ENCODE peak calls at places on chromosomes 5 and 9, in eight cellular contexts. S is osteoblast, K is left ventricle myocardium inferior, H is AG04450, Z is psoas muscle, L is bronchial epithelial cell, B is OCI-LY7, F is AG10803. J is an unnamed sample.
A peak's percentile ranks its signal among the peaks of the same experiment; 100 is the strongest.

GRCh38 chr5:151591144-151591819 is at the start of gene FAT2:
- DNase-seq in Z (no peak), H (no peak), S (no peak), L (peak; percentile 75), K (no peak), F (no peak), B (no peak), J (no peak)

GRCh38 chr9:129320575-129321311 is 142.7 kb upstream of the IER5L start:
- DNase-seq in K (peak; percentile 65), L (peak; percentile 65), B (no peak), Z (peak; percentile 58), S (peak; percentile 98), H (peak; percentile 58), F (peak; percentile 88), J (peak; percentile 92)

GRCh38 chr9:36503172-36504153 is 69.2 kb upstream of the MELK start:
- DNase-seq in L (peak; percentile 5), B (no peak), K (no peak), S (no peak), H (no peak), F (no peak), Z (no peak), J (no peak)

GRCh38 chr5:67089200-67089725 is 107.3 kb downstream of the CD180 start:
- DNase-seq in H (peak; percentile 8), Z (peak; percentile 13), F (peak; percentile 36), L (peak; percentile 84), S (peak; percentile 63), K (no peak), B (no peak), J (peak; percentile 39)

GRCh38 chr5:55904152-55904551 is 53.0 kb downstream of the IL31RA start:
- DNase-seq in S (peak; percentile 71), L (no peak), B (no peak), H (no peak), K (peak; percentile 41), F (peak; percentile 47), Z (peak; percentile 35), J (no peak)

GRCh38 chr9:70049672-70050271 is 6.1 kb downstream of the MAMDC2 start:
- DNase-seq in S (peak; percentile 88), B (no peak), F (peak; percentile 67), H (no peak), L (no peak), Z (peak; percentile 82), K (peak; percentile 83), J (peak; percentile 73)

GRCh38 chr9:123689701-123690428 is 240.1 kb downstream of the DENND1A start:
- DNase-seq in Z (no peak), L (peak; percentile 51), K (no peak), H (no peak), B (no peak), F (no peak), S (no peak), J (no peak)

GRCh38 chr9:30289435-30289834 is 2095.0 kb upstream of the ACO1 start:
- DNase-seq in B (no peak), K (no peak), H (no peak), L (no peak), Z (no peak), F (no peak), S (no peak), J (no peak)

GRCh38 chr9:128091144-128091543 is 23.1 kb downstream of the SLC25A25 start:
- DNase-seq in L (no peak), F (peak; percentile 94), S (peak; percentile 96), H (peak; percentile 85), K (peak; percentile 64), Z (peak; percentile 79), B (no peak), J (peak; percentile 91)

GRCh38 chr5:124888622-124889521 is 142.4 kb upstream of the ZNF608 start:
- DNase-seq in B (no peak), Z (no peak), L (no peak), F (no peak), S (no peak), K (no peak), H (no peak), J (no peak)

GRCh38 chr5:176844706-176845391 is 34.5 kb downstream of the UNC5A start:
- DNase-seq in H (no peak), B (no peak), K (no peak), L (no peak), S (no peak), F (peak; percentile 21), Z (no peak), J (no peak)

DNA sequence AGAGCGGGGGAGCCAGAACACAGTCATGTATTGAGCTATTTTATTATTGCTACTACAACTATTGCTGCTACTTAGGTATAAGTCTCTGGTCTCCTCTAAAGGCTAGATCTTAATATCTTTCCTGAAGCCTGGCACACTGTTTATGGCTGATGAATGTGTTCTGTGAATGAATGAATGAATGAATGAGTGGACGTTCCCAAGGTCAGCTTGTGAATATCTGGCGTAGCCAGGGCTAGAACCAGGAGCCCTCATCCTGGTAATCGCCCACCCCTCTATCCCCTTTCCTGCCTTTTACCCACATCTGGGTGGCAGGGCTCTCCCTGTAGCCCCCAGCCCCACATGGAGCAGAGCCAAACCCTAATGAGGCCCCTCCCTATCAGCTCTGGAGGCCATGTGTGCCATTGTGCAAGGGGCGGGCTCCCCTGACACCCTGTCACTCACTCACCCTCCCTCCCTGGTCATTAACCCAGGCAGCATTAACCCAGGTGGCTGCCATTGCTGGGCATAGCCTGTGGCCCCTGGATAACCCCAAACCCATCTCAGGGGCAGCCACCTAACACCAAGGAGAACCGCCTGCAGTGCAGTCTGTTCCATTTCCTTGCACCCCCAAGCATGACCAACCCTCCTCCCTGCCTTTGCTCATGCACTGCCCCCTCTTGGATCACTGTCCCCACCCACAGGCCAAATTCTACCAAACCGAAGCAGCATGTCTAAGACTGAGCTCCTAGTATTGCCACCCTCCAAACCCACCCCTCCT is 2.0 kb upstream of the AKNA start:
- DNase-seq in B (peak; percentile 65), L (no peak), Z (no peak), H (no peak), S (no peak), K (no peak), F (no peak), J (no peak)
- TF ChIP-seq CTCF in B (peak; percentile 73), L (no peak), Z (no peak), H (no peak), S (no peak), K (no peak), F (no peak), J (no peak)

GRCh38 chr5:77639624-77640023 is 1.1 kb upstream of the OTP start:
- DNase-seq in H (no peak), Z (no peak), L (no peak), K (no peak), F (no peak), S (no peak), B (no peak), J (no peak)

GRCh38 chr5:77637170-77638074 is 1.1 kb downstream of the OTP start:
- DNase-seq in S (peak; percentile 62), Z (no peak), L (no peak), B (no peak), H (no peak), F (no peak), K (no peak), J (no peak)

GRCh38 chr5:77638763-77639451 is 394 bp upstream of the OTP start:
- DNase-seq in S (peak; percentile 66), F (no peak), B (no peak), K (no peak), L (no peak), Z (no peak), H (no peak), J (no peak)

GRCh38 chr5:77636423-77637169 is 1.9 kb downstream of the OTP start:
- DNase-seq in K (no peak), H (no peak), F (no peak), B (no peak), S (peak; percentile 53), Z (no peak), L (no peak), J (no peak)

DNA sequence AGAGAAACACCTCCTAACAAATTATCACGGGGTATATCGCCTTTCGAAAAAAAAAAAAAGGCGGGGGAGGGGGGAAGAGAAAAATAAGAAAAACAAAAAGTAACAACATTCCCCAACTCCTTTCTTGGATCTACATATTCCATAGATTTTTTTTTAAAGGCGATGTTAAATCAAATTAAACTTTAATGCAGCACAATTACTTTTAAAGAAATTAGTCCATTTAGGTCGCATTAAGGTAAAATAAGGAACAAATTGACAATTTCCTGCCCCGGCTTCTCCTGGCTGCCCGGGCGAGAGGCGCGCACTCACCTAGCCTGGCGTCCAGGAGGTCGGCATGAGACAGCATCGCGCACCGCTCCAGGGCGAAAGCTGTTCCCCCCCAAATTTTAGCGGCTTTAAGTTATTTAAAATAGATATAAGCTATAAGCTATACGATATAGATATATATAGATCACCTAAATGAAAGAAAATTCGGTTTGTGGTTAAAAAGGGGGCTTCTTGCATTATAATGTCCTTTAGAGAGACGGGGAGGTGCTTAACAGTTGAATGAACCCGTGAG is at the start of gene OTP:
- DNase-seq in L (no peak), K (no peak), Z (no peak), F (no peak), S (peak; percentile 57), B (no peak), H (no peak), J (no peak)
- H3K4me3 ChIP-seq in L (no peak within 1 kb of the TSS), K (no peak within 1 kb of the TSS), Z (peak within 1 kb of the TSS; percentile 13), F (no peak within 1 kb of the TSS), S (no peak within 1 kb of the TSS), B (no peak within 1 kb of the TSS), H (no peak within 1 kb of the TSS), J (no peak within 1 kb of the TSS)

GRCh38 chr9:98038958-98039357 is 17.6 kb upstream of the NANS start:
- DNase-seq in Z (no peak), S (no peak), K (no peak), F (no peak), H (no peak), B (peak; percentile 75), L (no peak), J (no peak)
- TF ChIP-seq CTCF in Z (no peak), S (no peak), K (no peak), F (no peak), H (no peak), B (peak; percentile 60), L (no peak), J (no peak)

GRCh38 chr9:131398204-131398603 is 4.3 kb downstream of the PRRC2B start:
- DNase-seq in H (no peak), B (peak; percentile 75), K (no peak), S (no peak), Z (no peak), F (no peak), L (no peak), J (no peak)

GRCh38 chr9:131397100-131397790 is 3.4 kb downstream of the PRRC2B start:
- DNase-seq in Z (no peak), B (no peak), H (no peak), F (no peak), K (no peak), L (peak; percentile 54), S (peak; percentile 75), J (no peak)

GRCh38 chr9:131395745-131396479 is 2.0 kb downstream of the PRRC2B start:
- DNase-seq in B (peak; percentile 18), L (peak; percentile 70), F (no peak), K (no peak), S (no peak), H (no peak), Z (no peak), J (no peak)

GRCh38 chr9:131395027-131395744 is 1.3 kb downstream of the PRRC2B start:
- DNase-seq in H (no peak), Z (no peak), S (peak; percentile 84), L (peak; percentile 70), F (no peak), K (no peak), B (peak; percentile 74), J (peak; percentile 44)

DNA sequence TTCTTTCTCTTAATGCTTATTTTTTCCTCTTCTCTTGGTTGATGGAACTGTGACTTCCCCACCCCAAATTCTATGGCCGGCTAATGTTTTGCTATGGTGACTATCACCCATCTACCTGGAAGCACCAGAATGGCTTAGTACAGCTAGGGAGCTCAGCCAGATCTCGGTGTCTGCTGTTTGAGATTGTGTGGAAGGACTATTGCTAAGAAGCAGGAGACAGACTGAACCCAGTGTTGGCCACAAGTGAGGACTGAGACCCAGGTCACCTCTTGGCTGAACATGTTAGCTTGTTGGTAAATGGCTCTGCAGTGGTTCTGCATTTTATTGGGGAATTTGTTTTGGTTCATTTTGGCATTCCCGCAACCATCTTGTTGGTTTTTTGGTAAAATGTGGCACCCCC is 2.7 kb downstream of the PRRC2B start:
- DNase-seq in F (no peak), K (no peak), B (no peak), Z (no peak), L (no peak), S (no peak), H (no peak), J (no peak)
- H3K4me3 ChIP-seq in F (peak overlapping the region; percentile 42), K (peak overlapping the region; percentile 83), B (peak overlapping the region; percentile 85), Z (peak overlapping the region; percentile 76), L (no peak overlapping the region), S (peak overlapping the region; percentile 55), H (peak overlapping the region; percentile 55), J (peak overlapping the region; percentile 43)

J was measured in fibroblast of villous mesenchyme.